ENCODE peak calls at places on chromosomes 1 and 21, in eight cellular contexts. F, P, G, W, Q, C, T and L are unnamed samples.

GRCh38 chr1:29687601-29688244 is 451.4 kb downstream of the PTPRU start:
- DNase-seq in T (no peak), F (no peak), W (no peak), P (no peak), G (no peak), Q (no peak), C (no peak), L (no peak)

GRCh38 chr1:176225485-176225884 is 18.4 kb upstream of the COP1 start:
- DNase-seq in W (no peak), T (no peak), F (no peak), C (no peak), Q (no peak), P (no peak), G (no peak), L (no peak)

GRCh38 chr1:202135221-202135721 is 9.3 kb downstream of the ARL8A start:
- DNase-seq in T (peak), F (peak), Q (peak), C (peak), G (peak), P (no peak), W (peak), L (peak)

GRCh38 chr1:203364806-203365205 is 13.9 kb upstream of the FMOD start:
- DNase-seq in T (no peak), P (no peak), Q (no peak), G (no peak), C (no peak), W (no peak), F (no peak), L (no peak)

GRCh38 chr1:211975152-211975941 is 60.0 kb downstream of the INTS7 start:
- DNase-seq in P (no peak), Q (no peak), C (no peak), G (no peak), W (no peak), F (no peak), T (no peak), L (no peak)

GRCh38 chr1:175373786-175374623 is 181.4 kb upstream of the KIAA0040 start:
- DNase-seq in G (no peak), Q (peak), P (no peak), C (no peak), T (no peak), W (no peak), F (no peak), L (no peak)

GRCh38 chr1:212949771-212950170 is 570 bp upstream of the VASH2 start:
- DNase-seq in T (no peak), W (no peak), G (no peak), Q (no peak), C (no peak), F (no peak), P (no peak), L (no peak)

GRCh38 chr1:236869911-236870310 is 74.8 kb downstream of the MTR start:
- DNase-seq in Q (no peak), T (no peak), G (no peak), W (no peak), F (no peak), C (no peak), P (no peak), L (no peak)

GRCh38 chr1:96763514-96763913 is 41.9 kb downstream of the PTBP2 start:
- DNase-seq in Q (no peak), G (no peak), T (no peak), P (no peak), C (no peak), F (no peak), W (no peak), L (no peak)

GRCh38 chr1:234348964-234349363 is 24.3 kb upstream of the COA6 start:
- DNase-seq in P (no peak), C (no peak), W (no peak), F (no peak), T (no peak), Q (no peak), G (no peak), L (no peak)

GRCh38 chr1:241518447-241519307 is 878 bp downstream of the FH start:
- DNase-seq in C (no peak), G (no peak), W (no peak), Q (peak), T (no peak), P (peak), F (peak), L (peak)

GRCh38 chr1:246001142-246001812 is 505.8 kb downstream of the SMYD3 start:
- DNase-seq in F (no peak), W (no peak), T (no peak), Q (no peak), C (no peak), P (no peak), G (no peak), L (no peak)

GRCh38 chr21:25735895-25736597 is 1.3 kb downstream of the GABPA start:
- DNase-seq in C (no peak), Q (peak), T (no peak), W (no peak), G (no peak), P (no peak), F (no peak), L (peak)

GRCh38 chr21:38790038-38790437 is 15.7 kb upstream of the ETS2 start:
- DNase-seq in G (no peak), Q (no peak), P (no peak), W (no peak), T (no peak), C (no peak), F (peak), L (no peak)

GRCh38 chr1:9700340-9700739 is 48.8 kb downstream of the PIK3CD start:
- DNase-seq in T (peak), C (no peak), G (no peak), W (no peak), F (no peak), P (no peak), Q (peak), L (no peak)

GRCh38 chr1:156851779-156852413 is 7.0 kb downstream of the INSRR start:
- DNase-seq in G (peak), P (no peak), W (no peak), F (no peak), Q (no peak), C (no peak), T (no peak), L (no peak)

GRCh38 chr1:212685429-212685828 is 14.2 kb downstream of the BATF3 start:
- DNase-seq in F (no peak), W (no peak), C (no peak), Q (no peak), T (no peak), P (no peak), G (no peak), L (no peak)

GRCh38 chr1:79745928-79746327 is 739.4 kb upstream of the ADGRL4 start:
- DNase-seq in Q (peak), T (no peak), P (no peak), F (no peak), C (no peak), G (no peak), W (no peak), L (no peak)

GRCh38 chr1:177770096-177770495 is 199.8 kb downstream of the SEC16B start:
- DNase-seq in T (no peak), Q (no peak), W (no peak), P (no peak), F (no peak), G (no peak), C (no peak), L (no peak)

GRCh38 chr1:204940591-204940990 is 69.9 kb downstream of the NFASC start:
- DNase-seq in F (no peak), W (no peak), C (no peak), G (no peak), P (no peak), T (no peak), Q (no peak), L (no peak)